ENCODE peak calls at places on chromosomes 7 and 10, in nine cellular contexts. W is AG09319, T is astrocyte of the spinal cord, L is BJ, X is RWPE1, E is kidney, F is neural progenitor cell, P is neural crest cell, N is adrenal gland. C is an unnamed sample.

GRCh38 chr7:104962781-104963180 is 51.2 kb upstream of the KMT2E start:
- DNase-seq in E (no peak), X (peak; percentile 84), T (no peak), L (no peak), N (no peak), P (no peak), F (no peak), W (no peak), C (no peak)

GRCh38 chr10:129968937-129969527 is 5.0 kb upstream of the EBF3 start:
- DNase-seq in X (no peak), T (no peak), P (peak; percentile 84), N (no peak), L (no peak), F (peak; percentile 89), E (no peak), W (no peak), C (no peak)

GRCh38 chr10:27611209-27611608 is 107.1 kb downstream of the RAB18 start:
- DNase-seq in P (no peak), E (no peak), L (peak; percentile 72), W (peak; percentile 63), X (no peak), N (no peak), T (no peak), F (no peak), C (no peak)

GRCh38 chr10:5583525-5584175 is 58.9 kb downstream of the CALML3 start:
- DNase-seq in P (peak; percentile 45), T (peak; percentile 79), L (no peak), E (peak; percentile 95), W (no peak), F (peak; percentile 97), N (peak; percentile 28), X (peak; percentile 62), C (no peak)

GRCh38 chr7:35356495-35356894 is 102.6 kb upstream of the TBX20 start:
- DNase-seq in L (no peak), P (no peak), W (no peak), N (no peak), T (no peak), X (no peak), F (no peak), E (no peak), C (no peak)

GRCh38 chr10:60951272-60951724 is 7.3 kb upstream of the RHOBTB1 start:
- DNase-seq in T (no peak), E (no peak), L (no peak), X (no peak), P (no peak), F (no peak), N (no peak), W (no peak), C (no peak)

GRCh38 chr7:129643545-129644170 is 32.1 kb downstream of the NRF1 start:
- DNase-seq in F (peak; percentile 33), L (no peak), N (no peak), X (no peak), P (no peak), E (no peak), W (no peak), T (no peak), C (no peak)

GRCh38 chr10:37390901-37391300 is 265.5 kb downstream of the ANKRD30A start:
- DNase-seq in W (no peak), P (no peak), T (no peak), N (no peak), X (no peak), F (no peak), E (no peak), L (no peak), C (no peak)

GRCh38 chr10:103413540-103413939 is 17.1 kb downstream of the PDCD11 start:
- DNase-seq in N (no peak), T (no peak), P (no peak), X (no peak), W (no peak), E (no peak), L (no peak), F (no peak), C (no peak)

GRCh38 chr10:103415581-103415980 is 19.2 kb downstream of the PDCD11 start:
- DNase-seq in P (no peak), E (no peak), T (no peak), X (no peak), W (no peak), L (no peak), N (no peak), F (no peak), C (no peak)

GRCh38 chr10:103417601-103418000 is 21.2 kb downstream of the PDCD11 start:
- DNase-seq in N (no peak), L (no peak), W (no peak), E (no peak), P (no peak), F (no peak), X (no peak), T (no peak), C (no peak)

DNA sequence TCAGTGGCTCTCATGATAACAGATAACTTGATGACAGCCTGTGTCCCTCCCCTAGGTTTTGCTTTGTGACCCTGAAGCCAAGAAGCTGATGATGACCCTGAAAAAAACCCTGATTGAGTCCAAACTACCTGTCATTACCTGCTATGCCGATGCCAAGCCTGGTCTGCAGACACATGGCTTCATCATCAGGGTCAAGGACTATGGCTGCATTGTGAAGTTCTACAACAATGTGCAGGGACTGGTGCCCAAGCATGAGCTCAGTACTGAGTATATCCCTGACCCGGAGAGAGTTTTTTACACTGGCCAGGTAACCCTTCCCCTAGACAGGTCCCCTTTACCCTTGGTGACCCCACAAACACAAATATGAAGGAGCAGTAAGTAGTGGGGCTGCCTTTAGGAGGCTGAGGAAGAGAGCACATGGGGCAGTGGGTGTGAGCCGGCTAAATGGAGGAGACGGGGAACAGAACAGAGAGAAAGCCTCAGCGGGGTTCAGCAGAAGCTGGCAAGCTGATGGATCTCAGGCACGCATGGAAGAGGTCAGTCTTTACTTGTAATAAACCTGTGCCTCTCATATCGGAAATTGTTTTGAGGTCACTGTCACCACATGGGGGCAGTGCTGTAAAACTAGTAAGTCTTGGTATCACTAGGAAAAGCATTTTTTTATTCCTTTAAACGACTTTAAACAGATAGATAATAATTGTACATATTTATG is 20.2 kb downstream of the PDCD11 start:
- DNase-seq in E (no peak), L (peak; percentile 14), X (peak; percentile 39), W (peak; percentile 39), T (peak; percentile 50), F (peak; percentile 59), N (peak; percentile 77), P (peak; percentile 40), C (peak; percentile 50)
- TF ChIP-seq CTCF in E (peak; percentile 66), L (peak; percentile 55), X (peak; percentile 65), W (peak; percentile 58), T (peak; percentile 46), F (peak; percentile 64), N (peak; percentile 90), P (peak; percentile 79), C (peak; percentile 78)

GRCh38 chr7:147803625-147804024 is 786.9 kb upstream of the C7orf33 start:
- DNase-seq in L (no peak), E (no peak), W (no peak), P (no peak), X (no peak), F (peak; percentile 74), N (no peak), T (no peak), C (no peak)

GRCh38 chr7:147804032-147804431 is 786.5 kb upstream of the C7orf33 start:
- DNase-seq in W (no peak), T (no peak), E (no peak), P (no peak), F (no peak), L (no peak), X (no peak), N (no peak), C (no peak)

GRCh38 chr7:147803151-147803550 is 787.4 kb upstream of the C7orf33 start:
- DNase-seq in P (no peak), T (no peak), E (no peak), X (no peak), W (no peak), N (no peak), L (no peak), F (no peak), C (no peak)

GRCh38 chr7:147809785-147810184 is 780.8 kb upstream of the C7orf33 start:
- DNase-seq in E (no peak), W (no peak), X (no peak), T (no peak), F (no peak), P (no peak), N (no peak), L (no peak), C (no peak)

DNA sequence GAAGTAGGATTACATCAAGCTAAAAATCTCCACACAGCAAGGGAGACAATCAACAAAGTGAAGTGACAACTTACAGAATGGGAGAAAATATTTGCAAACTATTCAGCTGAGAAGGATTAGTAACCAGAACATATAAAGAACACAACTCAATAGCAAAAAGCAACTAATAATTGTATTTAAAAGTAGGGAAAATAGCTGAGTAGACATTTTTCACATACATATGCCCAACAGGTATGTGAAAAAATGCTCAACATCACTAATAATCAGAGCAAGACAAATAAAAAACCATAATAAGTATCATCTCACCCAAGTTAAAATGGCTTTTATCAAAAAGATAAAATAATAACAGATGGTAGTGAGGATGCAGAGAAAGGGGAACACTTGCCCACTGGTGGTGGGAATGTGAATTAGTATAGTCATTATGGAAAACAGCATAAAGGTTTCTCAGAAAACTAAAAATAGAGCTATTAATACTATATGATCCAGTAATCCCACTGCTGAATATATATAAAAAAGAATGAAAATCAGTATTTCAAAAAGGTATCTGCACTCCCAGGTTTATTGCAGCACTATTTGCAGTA is 784.5 kb upstream of the C7orf33 start:
- DNase-seq in W (no peak), P (no peak), N (no peak), T (no peak), E (no peak), X (no peak), F (no peak), L (no peak), C (no peak)
- TF ChIP-seq CTCF in W (no peak), P (peak; percentile 40), N (no peak), T (no peak), E (no peak), X (no peak), F (no peak), L (no peak), C (no peak)

GRCh38 chr10:33010132-33011037 is 52.4 kb upstream of the ITGB1 start:
- DNase-seq in L (peak; percentile 93), W (peak; percentile 79), X (peak; percentile 65), P (no peak), T (peak; percentile 83), F (peak; percentile 47), N (no peak), E (no peak), C (no peak)

GRCh38 chr10:33016988-33017387 is 59.0 kb upstream of the ITGB1 start:
- DNase-seq in W (no peak), L (no peak), N (no peak), P (no peak), T (no peak), E (no peak), X (no peak), F (no peak), C (no peak)

DNA sequence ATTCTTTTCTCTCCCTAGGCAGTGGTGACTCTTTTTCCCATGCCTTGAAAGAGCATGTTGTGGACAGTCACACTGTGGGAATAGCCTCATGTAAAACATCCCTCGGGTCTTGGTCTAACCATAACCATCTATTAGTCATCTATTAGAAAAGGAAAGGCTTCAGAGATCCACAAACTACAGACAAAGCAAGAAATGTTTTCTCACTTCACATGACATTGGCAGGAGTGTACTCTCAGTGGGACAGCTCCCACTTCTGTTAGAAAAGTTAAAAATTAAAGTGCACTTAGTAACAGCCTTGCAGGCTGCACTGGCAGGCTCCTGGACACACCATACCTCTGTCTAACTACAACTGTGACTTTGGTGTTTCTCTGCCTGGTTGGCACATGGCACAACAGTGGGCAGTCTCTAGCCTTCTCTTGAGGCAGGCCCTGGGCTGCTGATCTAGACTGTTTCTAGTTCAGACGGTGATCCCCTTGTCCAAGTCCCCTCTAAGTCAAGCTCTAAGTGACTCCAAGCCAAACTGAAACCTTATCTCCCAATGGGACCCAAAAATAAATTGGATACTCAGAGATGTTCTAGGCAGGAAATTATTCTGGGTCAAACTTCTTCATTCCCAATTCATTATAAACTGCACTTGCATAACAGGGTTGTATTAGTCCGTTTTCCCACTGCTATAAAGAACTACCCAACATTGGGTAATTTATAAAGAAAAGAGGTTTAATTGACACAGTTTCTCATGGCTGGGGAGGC is 57.9 kb upstream of the ITGB1 start:
- DNase-seq in F (no peak), E (no peak), P (no peak), L (no peak), T (peak; percentile 88), N (no peak), W (no peak), X (no peak), C (no peak)
- TF ChIP-seq CTCF in F (no peak), E (no peak), P (no peak), L (no peak), T (no peak), N (no peak), W (no peak), X (no peak), C (no peak)

GRCh38 chr10:93034426-93034825 is 26.2 kb upstream of the CYP26C1 start:
- DNase-seq in E (no peak), F (no peak), L (no peak), T (no peak), X (no peak), P (no peak), W (peak; percentile 1), N (no peak), C (no peak)

GRCh38 chr10:93030409-93030808 is 30.2 kb upstream of the CYP26C1 start:
- DNase-seq in F (no peak), N (no peak), X (peak; percentile 68), P (no peak), T (peak; percentile 74), L (peak; percentile 62), W (peak; percentile 27), E (no peak), C (no peak)

GRCh38 chr10:93028881-93029280 is 31.7 kb upstream of the CYP26C1 start:
- DNase-seq in W (peak; percentile 4), X (peak; percentile 39), P (no peak), E (no peak), F (no peak), N (no peak), L (no peak), T (peak; percentile 59), C (no peak)

GRCh38 chr10:93032105-93032808 is 28.3 kb upstream of the CYP26C1 start:
- DNase-seq in X (no peak), W (no peak), L (no peak), E (no peak), T (no peak), P (no peak), F (no peak), N (no peak), C (no peak)

GRCh38 chr10:93032809-93033137 is 27.8 kb upstream of the CYP26C1 start:
- DNase-seq in P (no peak), X (no peak), W (no peak), N (no peak), L (no peak), F (no peak), T (no peak), E (no peak), C (no peak)
- TF ChIP-seq CTCF in P (no peak), X (no peak), W (no peak), N (no peak), L (no peak), F (no peak), T (no peak), E (no peak), C (no peak)